ENCODE peak calls at places on chromosomes 13 and 19, in four cellular contexts. Z is Panc1, J is HCT116, M is K562. Y is an unnamed sample. For H3K9me3, the result is how much of the 10 kb centered on the place peaks cover.

GRCh38 chr19:42010245-42011126 is 16.5 kb upstream of the ATP1A3 start:
- ATAC-seq in Z (no peak), J (no peak), M (peak), Y (no peak)

GRCh38 chr19:49588370-49589122 is 2.4 kb upstream of the PRR12 start:
- ATAC-seq in J (no peak), M (no peak), Z (no peak), Y (no peak)

GRCh38 chr19:16462757-16463250 is 9.0 kb downstream of the EPS15L1 start:
- ATAC-seq in M (no peak), J (peak), Z (peak), Y (peak)

GRCh38 chr13:32594339-32594738 is 8.1 kb downstream of the PDS5B start:
- ATAC-seq in Z (no peak), M (no peak), J (no peak), Y (no peak)

GRCh38 chr19:42075364-42075615 is 676 bp upstream of the ZNF574 start:
- ATAC-seq in M (peak), Z (no peak), J (peak), Y (no peak)

GRCh38 chr19:10316229-10317044 is 622 bp upstream of the FDX2 start:
- ATAC-seq in Z (peak), J (no peak), M (peak), Y (no peak)

GRCh38 chr19:2317300-2317699 is 9.3 kb upstream of the LINGO3 start:
- ATAC-seq in M (no peak), J (no peak), Z (no peak), Y (no peak)

GRCh38 chr13:26037302-26037701 is 14.5 kb downstream of the SHISA2 start:
- ATAC-seq in J (peak), Z (peak), M (peak), Y (no peak)

GRCh38 chr13:110559429-110559943 is 2.0 kb downstream of the RAB20 start:
- ATAC-seq in Z (peak), J (no peak), M (no peak), Y (no peak)

GRCh38 chr19:19155495-19156219 is 14.4 kb downstream of the MEF2B start:
- ATAC-seq in Z (no peak), M (no peak), J (no peak), Y (no peak)

DNA sequence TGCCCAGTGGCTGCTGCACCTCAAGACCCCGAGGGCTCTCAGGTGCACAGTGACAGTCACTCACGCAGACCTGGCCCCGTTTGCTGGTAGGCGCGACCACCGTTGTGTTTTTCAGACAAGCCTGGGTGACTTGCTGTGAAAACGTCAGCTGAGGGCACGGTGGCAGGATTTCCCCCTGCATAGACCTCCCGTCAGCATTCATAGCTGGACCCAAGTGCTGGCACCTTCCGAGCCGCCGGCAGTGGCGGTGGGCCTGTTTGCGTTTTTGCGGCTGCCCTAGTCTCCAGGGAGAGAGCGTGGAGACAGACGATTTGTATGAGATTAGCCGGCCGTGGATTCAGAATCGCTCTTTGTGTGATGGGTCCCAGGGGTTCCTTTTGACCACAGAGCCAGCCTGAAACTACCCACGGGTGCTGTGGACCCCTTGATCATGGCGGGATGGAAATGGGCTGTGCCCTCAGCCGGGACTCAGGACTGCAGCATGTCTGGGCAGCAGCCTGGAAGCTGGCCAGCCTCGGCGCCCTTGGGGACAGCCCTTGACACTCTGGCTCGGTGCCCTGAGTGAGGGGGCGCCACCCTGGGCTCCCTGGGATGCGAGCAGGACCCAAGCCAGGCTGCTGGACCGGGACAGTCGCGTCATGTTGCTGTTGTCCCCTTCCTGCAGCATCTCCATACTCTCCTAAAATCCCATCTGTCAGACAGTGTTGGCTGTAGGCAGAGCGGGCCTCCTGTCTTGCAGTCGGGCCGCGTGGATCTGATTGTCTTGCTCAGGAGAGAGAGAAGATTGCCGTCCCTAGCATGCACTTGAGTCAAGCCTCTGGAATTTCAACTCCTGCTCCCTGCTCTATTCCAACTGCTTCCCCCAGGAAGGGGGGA is 8.6 kb downstream of the KDM4B start:
- ATAC-seq in Z (peak), M (no peak), J (peak), Y (peak)
- TF ChIP-seq POLR2AphosphoS5 in Z (no peak), M (no peak), J (no peak), Y (peak)

GRCh38 chr13:23375007-23375971 is 58.2 kb downstream of the SACS start:
- ATAC-seq in J (peak), Z (peak), M (peak), Y (peak)
- TF ChIP-seq CTCF in J (no peak), Z (peak), M (no peak), Y (peak)

DNA sequence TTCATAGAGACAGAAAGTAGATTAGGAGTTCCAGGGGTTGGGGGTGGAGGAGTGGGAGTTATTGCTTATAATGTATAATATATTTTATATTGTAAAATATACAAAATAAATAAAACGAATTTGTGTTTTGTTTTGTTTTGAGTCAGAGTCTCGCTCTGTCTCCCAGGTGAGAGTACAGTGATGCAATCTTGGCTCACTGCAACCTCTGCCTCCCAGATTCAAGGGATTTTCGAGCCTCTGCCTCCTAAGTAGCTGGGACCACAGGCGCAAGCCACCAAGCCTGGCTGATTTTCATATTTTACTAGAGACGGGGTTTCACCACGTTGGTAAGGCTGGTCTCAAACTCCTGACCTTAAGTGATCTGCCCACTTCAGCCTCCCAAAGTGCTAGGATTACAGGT is 2.5 kb upstream of the GADD45GIP1 start:
- ATAC-seq in Z (no peak), J (no peak), M (no peak), Y (no peak)
- H3K9me3 ChIP-seq in Z (under half), J (under half), M (under half), Y (under half)

GRCh38 chr13:91105270-91105669 is 242.2 kb upstream of the MIR17HG start:
- ATAC-seq in J (no peak), Z (no peak), M (no peak), Y (no peak)

GRCh38 chr13:91100944-91101343 is 246.5 kb upstream of the MIR17HG start:
- ATAC-seq in J (no peak), M (no peak), Z (no peak), Y (no peak)

GRCh38 chr13:91099877-91100276 is 247.6 kb upstream of the MIR17HG start:
- ATAC-seq in Z (no peak), M (no peak), J (no peak), Y (no peak)

GRCh38 chr13:91097269-91097668 is 250.2 kb upstream of the MIR17HG start:
- ATAC-seq in Z (no peak), M (no peak), J (no peak), Y (no peak)

GRCh38 chr13:91101436-91101835 is 246.1 kb upstream of the MIR17HG start:
- ATAC-seq in M (no peak), Z (no peak), J (no peak), Y (no peak)
- TF ChIP-seq POLR2AphosphoS5 in M (no peak), Z (no peak), J (no peak), Y (no peak)

GRCh38 chr19:30664358-30665058 is 292.3 kb downstream of the ZNF536 start:
- ATAC-seq in M (peak), Z (no peak), J (peak), Y (peak)
- TF ChIP-seq CTCF in M (peak), Z (peak), J (no peak), Y (peak)

GRCh38 chr13:51229731-51230130 is 7.5 kb downstream of the FAM124A start:
- ATAC-seq in Z (no peak), J (no peak), M (no peak), Y (no peak)
- H3K9me3 ChIP-seq in Z (under half), J (under half), M (under half), Y (under half)

GRCh38 chr19:7068599-7068998 is 904 bp upstream of the ZNF557 start:
- ATAC-seq in J (no peak), Z (no peak), M (no peak), Y (no peak)

GRCh38 chr19:7069904-7070226 is 362 bp downstream of the ZNF557 start:
- ATAC-seq in M (peak), Z (no peak), J (no peak), Y (no peak)

GRCh38 chr19:7072541-7072940 is 3.0 kb downstream of the ZNF557 start:
- ATAC-seq in J (no peak), Z (no peak), M (no peak), Y (no peak)

GRCh38 chr19:7067716-7068115 is 1.8 kb upstream of the ZNF557 start:
- ATAC-seq in Z (no peak), J (no peak), M (no peak), Y (no peak)

GRCh38 chr19:7069042-7069903 is at the start of gene ZNF557:
- ATAC-seq in M (peak), Z (peak), J (peak), Y (peak)
- TF ChIP-seq POLR2AphosphoS5 in M (peak), Z (peak), J (peak), Y (peak)

GRCh38 chr13:30898721-30899188 is 7.3 kb upstream of the MEDAG start:
- ATAC-seq in M (no peak), Z (no peak), J (no peak), Y (peak)
- TF ChIP-seq CTCF in M (no peak), Z (no peak), J (no peak), Y (no peak)

GRCh38 chr19:23054456-23054855 is 51.5 kb upstream of the ZNF728 start:
- ATAC-seq in M (no peak), Z (no peak), J (no peak), Y (no peak)
- H3K9me3 ChIP-seq in M (under half), Z (under half), J (under half), Y (under half)

GRCh38 chr19:15251010-15251748 is 18.9 kb upstream of the EPHX3 start:
- ATAC-seq in M (no peak), Z (peak), J (peak), Y (peak)
- TF ChIP-seq POLR2AphosphoS5 in M (no peak), Z (no peak), J (no peak), Y (peak)